ENCODE peak calls at places on chromosomes 7 and 10, in six cellular contexts. Q is IMR-90, W is GM23248, P is mammary epithelial cell, U is endothelial cell of umbilical vein, S is PC-3. B is an unnamed sample.

GRCh38 chr7:31493714-31494181 is 20.1 kb upstream of the ITPRID1 start:
- DNase-seq in P (peak; percentile 90), Q (no peak), U (no peak), W (no peak), S (peak; percentile 77), B (peak; percentile 22)

GRCh38 chr7:151120896-151121295 is 34.6 kb downstream of the AGAP3 start:
- DNase-seq in U (no peak), P (no peak), S (no peak), Q (no peak), W (no peak), B (no peak)

GRCh38 chr7:18975689-18976280 is 141.7 kb downstream of the TWIST1 start:
- DNase-seq in P (no peak), Q (no peak), W (no peak), U (no peak), S (no peak), B (no peak)

GRCh38 chr7:10237306-10237705 is 736.4 kb upstream of the PHF14 start:
- DNase-seq in W (no peak), P (peak; percentile 2), U (peak; percentile 51), Q (no peak), S (peak; percentile 6), B (no peak)

GRCh38 chr7:26705567-26705966 is 158.8 kb downstream of the SKAP2 start:
- DNase-seq in W (peak; percentile 97), U (peak; percentile 96), Q (peak; percentile 97), S (peak; percentile 94), P (peak; percentile 83), B (peak; percentile 36)

GRCh38 chr10:102426803-102427287 is 5.5 kb downstream of the CUEDC2 start:
- DNase-seq in W (peak; percentile 53), U (no peak), Q (peak; percentile 42), S (no peak), P (no peak), B (no peak)

GRCh38 chr7:125605241-125605640 is 675.6 kb upstream of the POT1 start:
- DNase-seq in W (peak; percentile 0), S (peak; percentile 27), P (peak; percentile 16), U (no peak), Q (no peak), B (no peak)

GRCh38 chr7:155795951-155796350 is 16.3 kb downstream of the SHH start:
- DNase-seq in Q (no peak), S (no peak), P (no peak), W (no peak), U (no peak), B (no peak)

GRCh38 chr7:81478664-81479063 is 291.2 kb downstream of the HGF start:
- DNase-seq in S (peak; percentile 59), W (no peak), U (no peak), P (no peak), Q (peak; percentile 18), B (peak; percentile 75)

GRCh38 chr10:98852686-98853085 is 383.0 kb downstream of the HPSE2 start:
- DNase-seq in P (no peak), Q (peak; percentile 0), W (peak; percentile 2), U (no peak), S (no peak), B (no peak)

DNA sequence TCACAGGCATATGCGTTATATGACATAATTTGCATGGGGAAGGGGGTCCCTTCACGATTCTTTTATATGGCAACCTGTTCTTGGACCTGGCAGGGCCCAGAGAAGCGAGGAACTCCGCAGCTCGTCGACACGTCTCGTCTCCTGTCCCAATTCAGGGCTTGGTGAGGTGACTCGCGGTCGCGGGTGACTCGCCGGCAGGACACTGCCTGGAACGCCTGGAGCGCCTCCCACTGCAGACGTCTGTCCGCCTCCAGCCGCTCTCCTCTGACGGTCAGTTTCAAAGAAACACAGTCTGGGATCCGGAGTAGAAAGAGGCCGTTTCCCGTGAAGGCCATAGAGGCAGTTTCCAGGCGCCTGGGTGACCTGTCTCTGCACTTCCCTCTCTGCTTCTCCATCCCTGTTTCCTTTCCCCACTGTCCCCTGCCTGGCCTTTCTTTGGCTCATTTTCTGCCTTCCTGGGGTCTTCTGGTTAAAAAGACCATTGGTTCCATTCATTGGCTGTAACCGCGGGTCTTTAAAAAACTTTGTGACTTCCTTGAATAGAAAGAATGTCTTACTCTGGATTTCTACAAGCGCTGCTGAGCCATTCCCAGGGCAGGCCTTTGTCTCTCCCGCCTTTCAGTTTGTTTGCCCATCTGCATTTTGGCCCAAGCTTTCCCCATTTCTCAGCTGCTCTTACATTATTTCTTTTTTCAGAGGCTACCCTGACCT is 1.2 kb downstream of the UPP1 start:
- DNase-seq in Q (peak; percentile 34), S (peak; percentile 41), U (peak; percentile 73), W (peak; percentile 11), P (peak; percentile 37), B (peak; percentile 46)
- H3K27ac ChIP-seq in Q (no peak overlapping the region), S (peak overlapping the region; percentile 99), U (peak overlapping the region; percentile 99), W (no peak overlapping the region), P (peak overlapping the region; percentile 76), B (peak overlapping the region; percentile 91)

DNA sequence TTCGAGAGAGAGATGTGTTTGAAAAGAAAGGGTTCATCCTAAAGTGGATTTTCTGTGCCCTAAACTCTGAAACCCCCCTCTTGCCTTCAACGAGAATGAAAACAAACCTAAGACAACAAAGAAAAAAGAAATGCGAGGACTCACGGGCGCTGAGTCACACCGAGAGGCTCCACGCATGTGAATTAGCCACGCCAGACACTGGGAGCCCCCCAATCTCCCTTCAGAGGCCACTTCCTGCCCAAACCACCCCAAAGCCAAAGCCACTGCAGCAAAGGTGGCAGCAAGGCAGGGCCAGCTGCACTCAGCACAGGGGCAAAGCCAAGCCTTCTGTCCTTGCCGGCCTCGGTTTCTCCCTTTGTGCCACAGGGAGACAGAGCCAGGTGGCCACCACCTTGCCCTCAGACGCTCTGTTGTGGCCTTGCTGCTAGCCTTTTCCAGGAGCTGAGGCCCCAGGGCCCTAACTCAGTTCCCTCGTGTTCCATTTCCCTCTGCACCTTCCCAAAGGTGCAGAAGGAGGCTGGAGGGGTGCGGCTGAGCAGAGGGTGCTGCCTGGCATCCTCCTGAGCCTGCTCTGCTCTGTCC is 93.3 kb downstream of the FAM53B start:
- DNase-seq in U (no peak), S (no peak), Q (no peak), W (no peak), P (no peak), B (no peak)
- H3K9ac ChIP-seq in U (no peak overlapping the region), S (no peak overlapping the region), Q (no peak overlapping the region), W (no peak overlapping the region), P (no peak overlapping the region), B (no peak overlapping the region)

GRCh38 chr7:140212100-140212881 is 35.5 kb upstream of the KDM7A start:
- DNase-seq in S (peak; percentile 46), Q (peak; percentile 32), P (peak; percentile 74), U (no peak), W (peak; percentile 65), B (peak; percentile 86)
- H3K27ac ChIP-seq in S (peak overlapping the region; percentile 49), Q (no peak overlapping the region), P (peak overlapping the region; percentile 4), U (no peak overlapping the region), W (no peak overlapping the region), B (peak overlapping the region; percentile 78)

GRCh38 chr7:2757361-2757903 is 69.4 kb downstream of the AMZ1 start:
- DNase-seq in S (peak; percentile 81), W (peak; percentile 86), U (no peak), P (peak; percentile 76), Q (no peak), B (no peak)

GRCh38 chr7:2758673-2759603 is 70.9 kb downstream of the AMZ1 start:
- DNase-seq in Q (no peak), U (no peak), W (no peak), S (no peak), P (no peak), B (no peak)

GRCh38 chr7:2759736-2760097 is 71.7 kb downstream of the AMZ1 start:
- DNase-seq in U (no peak), P (no peak), S (no peak), Q (no peak), W (no peak), B (no peak)

GRCh38 chr7:2760098-2760889 is 72.3 kb downstream of the AMZ1 start:
- DNase-seq in U (peak; percentile 37), W (peak; percentile 76), Q (peak; percentile 54), S (peak; percentile 62), P (no peak), B (peak; percentile 92)

DNA sequence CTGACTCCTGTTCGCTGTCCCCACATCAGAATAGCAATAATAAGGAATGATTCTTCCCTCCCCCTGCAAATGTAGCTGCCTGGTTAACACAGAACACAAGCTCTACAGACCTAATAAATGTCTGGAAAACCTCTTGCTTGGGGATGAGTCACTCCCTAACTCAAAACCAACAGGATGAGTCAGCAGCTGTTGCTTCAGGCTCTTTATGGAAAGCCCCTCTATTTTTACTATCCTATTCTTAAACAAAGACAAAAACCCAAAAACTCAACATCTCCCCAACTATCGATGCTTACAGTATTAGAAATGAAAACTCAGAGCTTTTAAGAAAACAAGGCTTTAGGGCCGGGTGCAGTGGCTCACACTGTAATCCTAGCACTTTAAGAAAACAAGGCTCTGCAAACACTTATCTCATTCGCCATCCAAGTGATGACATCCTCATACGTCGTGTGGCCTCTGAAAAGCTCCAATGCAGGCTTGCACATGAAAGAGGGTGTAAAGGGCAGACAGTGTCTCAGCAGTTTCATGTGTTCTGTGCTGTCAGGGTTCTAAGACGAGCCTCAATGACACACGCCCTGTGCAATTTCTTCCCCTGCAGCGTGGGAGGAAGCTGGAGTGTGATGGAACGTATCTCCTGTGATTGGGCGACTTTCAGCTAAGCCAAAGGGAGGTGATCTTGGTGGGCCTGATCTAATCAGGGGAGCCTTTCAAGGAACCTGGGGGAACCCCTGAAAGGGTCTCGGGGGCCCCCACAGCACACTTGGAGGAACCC is 70.1 kb downstream of the AMZ1 start:
- DNase-seq in S (peak; percentile 93), P (peak; percentile 97), U (peak; percentile 93), Q (peak; percentile 99), W (peak; percentile 99), B (peak; percentile 45)
- H3K9ac ChIP-seq in S (peak overlapping the region; percentile 89), P (peak overlapping the region; percentile 55), U (peak overlapping the region; percentile 71), Q (peak overlapping the region; percentile 13), W (peak overlapping the region; percentile 77), B (no peak overlapping the region)

GRCh38 chr7:36788814-36789470 is 64.6 kb upstream of the AOAH start:
- DNase-seq in S (no peak), U (no peak), Q (no peak), W (no peak), P (no peak), B (no peak)

GRCh38 chr7:36781011-36781738 is 56.9 kb upstream of the AOAH start:
- DNase-seq in P (no peak), S (no peak), U (no peak), Q (no peak), W (no peak), B (no peak)

GRCh38 chr7:36790280-36790679 is 66.0 kb upstream of the AOAH start:
- DNase-seq in P (no peak), W (no peak), U (no peak), S (no peak), Q (no peak), B (no peak)

GRCh38 chr7:36787933-36788378 is 63.7 kb upstream of the AOAH start:
- DNase-seq in Q (no peak), P (no peak), S (no peak), U (no peak), W (no peak), B (no peak)

GRCh38 chr7:36784991-36785940 is 61.0 kb upstream of the AOAH start:
- DNase-seq in S (no peak), Q (no peak), P (peak; percentile 72), U (no peak), W (no peak), B (peak; percentile 38)
- H3K27ac ChIP-seq in S (no peak overlapping the region), Q (no peak overlapping the region), P (peak overlapping the region; percentile 86), U (no peak overlapping the region), W (no peak overlapping the region), B (no peak overlapping the region)

B was measured in colonic mucosa.